ENCODE peak calls at places on chromosomes 2 and 18, in ten cellular contexts. Z is hypothalamus; Y is chondrocyte; Q is small intestine; N is SK-MEL-5; C is GM13976; U is stimulated activated CD4-positive, alpha-beta T cell treated with anti-CD3 and anti-CD28 coated beads, Interleukin-4, amount 100 ng/mL, for 48 hours; R is mesothelial cell of epicardium; K is memory B cell; M is brain microvascular endothelial cell. P is an unnamed sample.

GRCh38 chr2:21757805-21758204 is 634.0 kb downstream of the TDRD15 start:
- DNase-seq in Z (no peak), Y (no peak), Q (no peak), N (no peak), C (no peak), U (no peak), R (no peak), K (no peak), M (no peak), P (no peak)

GRCh38 chr2:50674876-50675275 is 357.1 kb downstream of the NRXN1 start:
- DNase-seq in Z (no peak), Y (no peak), Q (no peak), N (no peak), C (no peak), U (no peak), R (no peak), K (no peak), M (no peak), P (no peak)

GRCh38 chr2:40343904-40344303 is 108.0 kb downstream of the SLC8A1 start:
- DNase-seq in Z (no peak), Y (no peak), Q (no peak), N (no peak), C (no peak), U (no peak), R (no peak), K (no peak), M (peak; percentile 84), P (no peak)

GRCh38 chr2:101619191-101619591 is 78.3 kb upstream of the MAP4K4 start:
- DNase-seq in Z (no peak), Y (no peak), Q (peak; percentile 70), N (no peak), C (no peak), U (no peak), R (no peak), K (no peak), M (peak; percentile 24), P (no peak)

GRCh38 chr2:10278029-10278762 is 24.5 kb upstream of the HPCAL1 start:
- DNase-seq in Z (no peak), Y (no peak), Q (peak; percentile 81), N (peak; percentile 45), C (peak; percentile 66), U (peak; percentile 7), R (no peak), K (no peak), M (peak; percentile 83), P (no peak)

GRCh38 chr2:182506606-182507005 is 79.8 kb upstream of the PDE1A start:
- DNase-seq in Z (no peak), Y (no peak), Q (no peak), N (no peak), C (no peak), U (no peak), R (no peak), K (no peak), M (peak; percentile 96), P (no peak)

GRCh38 chr2:42828487-42829416 is 36.4 kb upstream of the HAAO start:
- DNase-seq in Z (peak; percentile 14), Y (no peak), Q (peak; percentile 64), N (peak; percentile 82), C (peak; percentile 90), U (peak; percentile 64), R (peak; percentile 82), K (peak; percentile 76), M (peak; percentile 54), P (no peak)

GRCh38 chr18:26574958-26575864 is 26.9 kb upstream of the KCTD1 start:
- DNase-seq in Z (no peak), Y (no peak), Q (peak; percentile 33), N (peak; percentile 23), C (no peak), U (no peak), R (peak; percentile 67), K (no peak), M (peak; percentile 59), P (peak; percentile 52)

GRCh38 chr18:9828794-9829712 is 56.7 kb upstream of the TXNDC2 start:
- DNase-seq in Z (no peak), Y (no peak), Q (no peak), N (no peak), C (no peak), U (no peak), R (no peak), K (no peak), M (no peak), P (no peak)